ENCODE peak calls at places on chromosomes 3 and 15, in nine cellular contexts. One of them, this sample, is unnamed.

GRCh38 chr3:22013641-22014040 is 262.6 kb upstream of the ZNF385D start:
- DNase-seq in SJSA1: no peak
- DNase-seq in body of pancreas: no peak
- DNase-seq in astrocyte: no peak
- DNase-seq in right cardiac atrium: no peak
- DNase-seq in OCI-LY7: no peak
- DNase-seq in PC-3: no peak
- DNase-seq in lung: no peak
- DNase-seq in endodermal cell: peak; percentile 59
- DNase-seq in this sample: peak; percentile 79

GRCh38 chr3:155743616-155744015 is 1.3 kb downstream of the PLCH1 start:
- DNase-seq in endodermal cell: no peak
- DNase-seq in astrocyte: no peak
- DNase-seq in OCI-LY7: no peak
- DNase-seq in right cardiac atrium: no peak
- DNase-seq in PC-3: no peak
- DNase-seq in lung: no peak
- DNase-seq in body of pancreas: no peak
- DNase-seq in SJSA1: no peak
- DNase-seq in this sample: no peak

GRCh38 chr3:51988286-51989146 is 5.2 kb downstream of the ACY1 start:
- DNase-seq in lung: no peak
- DNase-seq in body of pancreas: no peak
- DNase-seq in right cardiac atrium: no peak
- DNase-seq in SJSA1: no peak
- DNase-seq in endodermal cell: peak; percentile 64
- DNase-seq in PC-3: no peak
- DNase-seq in astrocyte: no peak
- DNase-seq in OCI-LY7: no peak
- DNase-seq in this sample: no peak

GRCh38 chr15:31396881-31397560 is 70.4 kb downstream of the KLF13 start:
- DNase-seq in lung: peak; percentile 91
- DNase-seq in OCI-LY7: peak; percentile 82
- DNase-seq in astrocyte: peak; percentile 51
- DNase-seq in PC-3: peak; percentile 70
- DNase-seq in SJSA1: peak; percentile 75
- DNase-seq in endodermal cell: peak; percentile 98
- DNase-seq in body of pancreas: peak; percentile 93
- DNase-seq in right cardiac atrium: peak; percentile 92
- DNase-seq in this sample: no peak

GRCh38 chr3:18124501-18124900 is 300.6 kb downstream of the SATB1 start:
- DNase-seq in endodermal cell: no peak
- DNase-seq in right cardiac atrium: no peak
- DNase-seq in astrocyte: peak; percentile 88
- DNase-seq in OCI-LY7: no peak
- DNase-seq in lung: no peak
- DNase-seq in body of pancreas: no peak
- DNase-seq in SJSA1: peak; percentile 38
- DNase-seq in PC-3: peak; percentile 76
- DNase-seq in this sample: no peak

GRCh38 chr15:40197434-40197833 is 36.6 kb downstream of the BUB1B start:
- DNase-seq in body of pancreas: no peak
- DNase-seq in SJSA1: no peak
- DNase-seq in right cardiac atrium: no peak
- DNase-seq in PC-3: no peak
- DNase-seq in OCI-LY7: no peak
- DNase-seq in astrocyte: no peak
- DNase-seq in endodermal cell: no peak
- DNase-seq in lung: no peak
- DNase-seq in this sample: no peak

GRCh38 chr15:95327661-95328060 is 1002.8 kb upstream of the NR2F2 start:
- DNase-seq in astrocyte: no peak
- DNase-seq in body of pancreas: no peak
- DNase-seq in OCI-LY7: no peak
- DNase-seq in PC-3: no peak
- DNase-seq in SJSA1: no peak
- DNase-seq in lung: no peak
- DNase-seq in endodermal cell: no peak
- DNase-seq in right cardiac atrium: no peak
- DNase-seq in this sample: no peak

GRCh38 chr3:12999147-13000140 is 73.8 kb downstream of the IQSEC1 start:
- DNase-seq in right cardiac atrium: peak; percentile 94
- DNase-seq in PC-3: no peak
- DNase-seq in lung: peak; percentile 89
- DNase-seq in SJSA1: no peak
- DNase-seq in OCI-LY7: peak; percentile 13
- DNase-seq in endodermal cell: no peak
- DNase-seq in body of pancreas: peak; percentile 41
- DNase-seq in astrocyte: no peak
- DNase-seq in this sample: no peak

GRCh38 chr3:197592361-197593045 is 36.7 kb upstream of the BDH1 start:
- DNase-seq in astrocyte: no peak
- DNase-seq in SJSA1: no peak
- DNase-seq in body of pancreas: no peak
- DNase-seq in lung: no peak
- DNase-seq in endodermal cell: no peak
- DNase-seq in right cardiac atrium: no peak
- DNase-seq in PC-3: no peak
- DNase-seq in OCI-LY7: no peak
- DNase-seq in this sample: no peak

GRCh38 chr3:197593046-197593380 is 37.2 kb upstream of the BDH1 start:
- DNase-seq in endodermal cell: no peak
- DNase-seq in SJSA1: no peak
- DNase-seq in right cardiac atrium: no peak
- DNase-seq in PC-3: no peak
- DNase-seq in lung: no peak
- DNase-seq in astrocyte: no peak
- DNase-seq in body of pancreas: no peak
- DNase-seq in OCI-LY7: no peak
- DNase-seq in this sample: peak; percentile 8

GRCh38 chr3:197590313-197590962 is 34.7 kb upstream of the BDH1 start:
- DNase-seq in SJSA1: no peak
- DNase-seq in lung: no peak
- DNase-seq in endodermal cell: peak; percentile 67
- DNase-seq in right cardiac atrium: no peak
- DNase-seq in PC-3: peak; percentile 9
- DNase-seq in body of pancreas: peak; percentile 46
- DNase-seq in OCI-LY7: no peak
- DNase-seq in astrocyte: no peak
- DNase-seq in this sample: no peak

GRCh38 chr3:197589545-197589944 is 33.8 kb upstream of the BDH1 start:
- DNase-seq in astrocyte: no peak
- DNase-seq in body of pancreas: no peak
- DNase-seq in SJSA1: no peak
- DNase-seq in lung: no peak
- DNase-seq in PC-3: no peak
- DNase-seq in OCI-LY7: no peak
- DNase-seq in endodermal cell: no peak
- DNase-seq in right cardiac atrium: no peak
- DNase-seq in this sample: no peak

GRCh38 chr3:197591816-197592215 is 36.0 kb upstream of the BDH1 start:
- DNase-seq in body of pancreas: no peak
- DNase-seq in right cardiac atrium: no peak
- DNase-seq in endodermal cell: no peak
- DNase-seq in SJSA1: no peak
- DNase-seq in lung: no peak
- DNase-seq in PC-3: no peak
- DNase-seq in OCI-LY7: peak; percentile 6
- DNase-seq in astrocyte: no peak
- DNase-seq in this sample: no peak
- H3K27ac ChIP-seq in body of pancreas: no peak overlapping the region
- H3K27ac ChIP-seq in right cardiac atrium: no peak overlapping the region
- H3K27ac ChIP-seq in endodermal cell: no peak overlapping the region
- H3K27ac ChIP-seq in SJSA1: no peak overlapping the region
- H3K27ac ChIP-seq in lung: no peak overlapping the region
- H3K27ac ChIP-seq in PC-3: no peak overlapping the region
- H3K27ac ChIP-seq in OCI-LY7: no peak overlapping the region
- H3K27ac ChIP-seq in astrocyte: no peak overlapping the region
- H3K27ac ChIP-seq in this sample: no peak overlapping the region

DNA sequence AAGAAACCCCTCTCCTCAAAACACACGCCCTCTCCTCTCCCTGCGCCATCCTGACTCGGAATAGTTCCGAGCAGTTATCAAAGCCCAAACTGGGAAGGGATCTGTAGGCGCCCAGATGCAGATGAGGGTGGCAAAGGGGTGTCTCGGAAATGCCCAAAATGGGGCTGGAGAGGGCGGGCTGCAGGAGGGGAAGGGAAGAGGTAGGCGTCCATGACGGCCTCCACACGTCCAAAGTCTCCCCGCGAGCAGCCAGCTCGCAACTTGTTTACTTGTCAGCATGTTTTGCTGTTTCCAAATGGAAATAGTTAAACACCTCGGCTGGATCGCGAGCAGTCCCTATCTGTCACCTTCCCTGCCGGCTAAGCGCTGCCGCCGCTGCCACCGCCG is 1.4 kb downstream of the NTRK3 start:
- DNase-seq in SJSA1: no peak
- DNase-seq in PC-3: no peak
- DNase-seq in lung: no peak
- DNase-seq in OCI-LY7: no peak
- DNase-seq in body of pancreas: no peak
- DNase-seq in endodermal cell: no peak
- DNase-seq in astrocyte: no peak
- DNase-seq in right cardiac atrium: no peak
- DNase-seq in this sample: no peak
- H3K4me3 ChIP-seq in SJSA1: no peak overlapping the region
- H3K4me3 ChIP-seq in PC-3: no peak overlapping the region
- H3K4me3 ChIP-seq in lung: no peak overlapping the region
- H3K4me3 ChIP-seq in OCI-LY7: no peak overlapping the region
- H3K4me3 ChIP-seq in body of pancreas: no peak overlapping the region
- H3K4me3 ChIP-seq in endodermal cell: peak overlapping the region; percentile 69
- H3K4me3 ChIP-seq in astrocyte: peak overlapping the region; percentile 68
- H3K4me3 ChIP-seq in right cardiac atrium: peak overlapping the region; percentile 55
- H3K4me3 ChIP-seq in this sample: no peak overlapping the region

GRCh38 chr3:11845661-11846060 is 1.0 kb downstream of the TAMM41 start:
- DNase-seq in OCI-LY7: peak; percentile 41
- DNase-seq in SJSA1: no peak
- DNase-seq in body of pancreas: no peak
- DNase-seq in PC-3: peak; percentile 21
- DNase-seq in endodermal cell: no peak
- DNase-seq in right cardiac atrium: no peak
- DNase-seq in astrocyte: no peak
- DNase-seq in lung: no peak
- DNase-seq in this sample: no peak

GRCh38 chr3:11846281-11847034 is at the start of gene TAMM41:
- DNase-seq in right cardiac atrium: peak; percentile 95
- DNase-seq in SJSA1: peak; percentile 67
- DNase-seq in lung: peak; percentile 93
- DNase-seq in OCI-LY7: peak; percentile 88
- DNase-seq in PC-3: peak; percentile 93
- DNase-seq in astrocyte: peak; percentile 83
- DNase-seq in endodermal cell: peak; percentile 91
- DNase-seq in body of pancreas: peak; percentile 87
- DNase-seq in this sample: peak; percentile 94

GRCh38 chr3:11847035-11847394 is 330 bp upstream of the TAMM41 start:
- DNase-seq in SJSA1: no peak
- DNase-seq in lung: no peak
- DNase-seq in endodermal cell: no peak
- DNase-seq in right cardiac atrium: no peak
- DNase-seq in PC-3: no peak
- DNase-seq in body of pancreas: no peak
- DNase-seq in astrocyte: no peak
- DNase-seq in OCI-LY7: no peak
- DNase-seq in this sample: no peak

GRCh38 chr3:11850003-11850402 is 3.3 kb upstream of the TAMM41 start:
- DNase-seq in endodermal cell: peak; percentile 63
- DNase-seq in PC-3: no peak
- DNase-seq in right cardiac atrium: no peak
- DNase-seq in body of pancreas: no peak
- DNase-seq in SJSA1: no peak
- DNase-seq in astrocyte: no peak
- DNase-seq in OCI-LY7: no peak
- DNase-seq in lung: no peak
- DNase-seq in this sample: no peak

DNA sequence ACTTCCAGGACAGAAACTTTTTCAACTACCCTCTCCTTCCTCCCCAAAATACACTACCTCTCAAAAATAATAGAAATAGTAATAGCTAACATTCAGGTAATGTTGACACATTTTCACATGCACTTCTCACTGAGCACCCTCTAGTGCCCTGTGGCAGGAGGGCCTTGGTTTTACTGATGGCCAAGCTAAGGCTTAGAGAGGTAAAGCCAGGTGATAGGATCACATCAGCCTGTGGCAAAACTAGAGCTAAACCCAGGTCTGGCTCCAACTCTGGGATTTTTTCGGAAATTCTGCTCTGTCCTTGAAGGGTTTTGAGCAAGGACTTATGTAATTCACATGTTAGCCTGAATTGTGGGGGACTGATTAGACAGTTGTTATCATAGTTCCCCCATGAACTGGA is 922 bp upstream of the TAMM41 start:
- DNase-seq in OCI-LY7: peak; percentile 9
- DNase-seq in PC-3: peak; percentile 37
- DNase-seq in lung: no peak
- DNase-seq in right cardiac atrium: no peak
- DNase-seq in SJSA1: no peak
- DNase-seq in endodermal cell: peak; percentile 56
- DNase-seq in astrocyte: no peak
- DNase-seq in body of pancreas: no peak
- DNase-seq in this sample: peak; percentile 58
- H3K27ac ChIP-seq in OCI-LY7: no peak overlapping the region
- H3K27ac ChIP-seq in PC-3: no peak overlapping the region
- H3K27ac ChIP-seq in lung: peak overlapping the region; percentile 56
- H3K27ac ChIP-seq in right cardiac atrium: no peak overlapping the region
- H3K27ac ChIP-seq in SJSA1: no peak overlapping the region
- H3K27ac ChIP-seq in endodermal cell: no peak overlapping the region
- H3K27ac ChIP-seq in astrocyte: no peak overlapping the region
- H3K27ac ChIP-seq in body of pancreas: no peak overlapping the region
- H3K27ac ChIP-seq in this sample: peak overlapping the region; percentile 44

DNA sequence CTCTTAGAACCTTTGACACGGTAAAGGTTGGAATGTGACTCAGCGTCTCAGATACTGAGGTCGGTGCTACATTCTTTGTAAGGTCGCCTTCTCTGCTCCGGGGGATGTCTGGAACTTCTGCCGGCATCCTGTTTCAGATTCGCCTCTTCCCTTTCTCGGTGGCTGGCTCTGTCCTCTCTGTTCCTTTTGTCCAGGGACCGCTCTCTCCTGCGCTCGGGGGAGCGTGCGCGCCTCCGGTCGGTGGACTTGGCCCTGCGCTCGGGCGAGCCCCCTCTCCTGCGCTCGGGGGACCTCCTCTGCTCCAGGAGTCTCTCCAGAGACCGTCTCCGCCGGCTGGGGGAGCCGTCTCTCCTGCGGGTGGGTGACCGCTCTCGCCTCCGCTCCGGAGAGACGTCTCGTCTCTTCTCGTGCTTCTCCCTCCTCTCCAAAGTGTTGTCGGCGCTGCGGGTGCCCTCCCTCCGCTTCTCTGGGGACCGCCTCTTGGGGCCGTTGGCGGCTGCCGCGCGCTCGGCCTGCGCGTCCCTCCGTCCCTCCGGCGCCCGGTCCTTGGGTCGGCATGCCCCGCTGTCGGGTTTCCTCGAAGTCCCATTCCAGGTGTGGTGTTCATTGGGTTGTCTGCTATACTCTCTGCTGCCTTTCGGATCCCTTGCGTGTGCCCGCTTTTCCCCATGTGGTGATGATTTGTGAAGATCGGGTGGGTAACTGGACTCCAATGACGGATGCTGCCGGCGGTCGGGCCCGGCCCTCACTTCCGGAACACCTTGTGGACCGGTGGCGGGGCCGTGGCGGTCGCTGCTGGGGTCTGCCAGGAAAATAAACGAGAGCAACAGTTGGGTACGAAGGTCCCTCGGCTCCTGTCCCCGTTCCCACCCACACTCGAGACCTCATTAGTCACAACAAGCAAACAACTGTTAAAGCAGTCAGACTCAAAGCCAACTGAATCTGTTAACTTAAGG is 668.8 kb upstream of the ADAMTS9 start:
- DNase-seq in astrocyte: no peak
- DNase-seq in OCI-LY7: no peak
- DNase-seq in SJSA1: no peak
- DNase-seq in lung: no peak
- DNase-seq in right cardiac atrium: peak; percentile 15
- DNase-seq in endodermal cell: peak; percentile 73
- DNase-seq in body of pancreas: no peak
- DNase-seq in PC-3: no peak
- DNase-seq in this sample: no peak
- H3K4me3 ChIP-seq in astrocyte: no peak overlapping the region
- H3K4me3 ChIP-seq in OCI-LY7: no peak overlapping the region
- H3K4me3 ChIP-seq in SJSA1: no peak overlapping the region
- H3K4me3 ChIP-seq in lung: no peak overlapping the region
- H3K4me3 ChIP-seq in right cardiac atrium: peak overlapping the region; percentile 0
- H3K4me3 ChIP-seq in endodermal cell: no peak overlapping the region
- H3K4me3 ChIP-seq in body of pancreas: no peak overlapping the region
- H3K4me3 ChIP-seq in PC-3: no peak overlapping the region
- H3K4me3 ChIP-seq in this sample: no peak overlapping the region

This sample was measured in WERI-Rb-1.